ENCODE peak calls at places on chromosomes 12 and 14, in five cellular contexts. One of them, this sample, is unnamed.

GRCh38 chr12:124519741-124520140 is 47.7 kb downstream of the NCOR2 start:
- DNase-seq in activated CD8-positive, alpha-beta memory T cell treated with anti-CD3 and anti-CD28 coated beads, Interleukin-2, amount 50 U/mL, for 48 hours: no peak
- DNase-seq in immature natural killer cell: no peak
- DNase-seq in WTC11: no peak
- DNase-seq in H54: no peak
- DNase-seq in this sample: no peak

GRCh38 chr12:64187794-64188193 is 34.3 kb downstream of the KICS2 start:
- DNase-seq in activated CD8-positive, alpha-beta memory T cell treated with anti-CD3 and anti-CD28 coated beads, Interleukin-2, amount 50 U/mL, for 48 hours: no peak
- DNase-seq in immature natural killer cell: no peak
- DNase-seq in WTC11: no peak
- DNase-seq in H54: no peak
- DNase-seq in this sample: no peak

GRCh38 chr12:13595536-13596450 is 385.6 kb downstream of the GRIN2B start:
- DNase-seq in activated CD8-positive, alpha-beta memory T cell treated with anti-CD3 and anti-CD28 coated beads, Interleukin-2, amount 50 U/mL, for 48 hours: no peak
- DNase-seq in immature natural killer cell: no peak
- DNase-seq in WTC11: peak
- DNase-seq in H54: no peak
- DNase-seq in this sample: peak

GRCh38 chr12:105414088-105414487 is 83.6 kb downstream of the C12orf75 start:
- DNase-seq in activated CD8-positive, alpha-beta memory T cell treated with anti-CD3 and anti-CD28 coated beads, Interleukin-2, amount 50 U/mL, for 48 hours: no peak
- DNase-seq in immature natural killer cell: no peak
- DNase-seq in WTC11: no peak
- DNase-seq in H54: no peak
- DNase-seq in this sample: no peak

GRCh38 chr14:94368956-94369355 is 19.4 kb downstream of the SERPINA1 start:
- DNase-seq in activated CD8-positive, alpha-beta memory T cell treated with anti-CD3 and anti-CD28 coated beads, Interleukin-2, amount 50 U/mL, for 48 hours: no peak
- DNase-seq in immature natural killer cell: no peak
- DNase-seq in WTC11: no peak
- DNase-seq in H54: no peak
- DNase-seq in this sample: no peak

GRCh38 chr14:87805315-87805723 is 187.7 kb downstream of the GALC start:
- DNase-seq in activated CD8-positive, alpha-beta memory T cell treated with anti-CD3 and anti-CD28 coated beads, Interleukin-2, amount 50 U/mL, for 48 hours: peak
- DNase-seq in immature natural killer cell: peak
- DNase-seq in WTC11: peak
- DNase-seq in H54: peak
- DNase-seq in this sample: peak

GRCh38 chr12:91565246-91565645 is 382.6 kb upstream of the DCN start:
- DNase-seq in activated CD8-positive, alpha-beta memory T cell treated with anti-CD3 and anti-CD28 coated beads, Interleukin-2, amount 50 U/mL, for 48 hours: no peak
- DNase-seq in immature natural killer cell: no peak
- DNase-seq in WTC11: no peak
- DNase-seq in H54: no peak
- DNase-seq in this sample: no peak

GRCh38 chr14:59333668-59334067 is 131.5 kb downstream of the GPR135 start:
- DNase-seq in activated CD8-positive, alpha-beta memory T cell treated with anti-CD3 and anti-CD28 coated beads, Interleukin-2, amount 50 U/mL, for 48 hours: no peak
- DNase-seq in immature natural killer cell: no peak
- DNase-seq in WTC11: no peak
- DNase-seq in H54: no peak
- DNase-seq in this sample: no peak

GRCh38 chr14:53613404-53614253 is 343.0 kb downstream of the BMP4 start:
- DNase-seq in activated CD8-positive, alpha-beta memory T cell treated with anti-CD3 and anti-CD28 coated beads, Interleukin-2, amount 50 U/mL, for 48 hours: no peak
- DNase-seq in immature natural killer cell: no peak
- DNase-seq in WTC11: no peak
- DNase-seq in H54: peak
- DNase-seq in this sample: peak

GRCh38 chr14:103343905-103344797 is 10.1 kb downstream of the EIF5 start:
- DNase-seq in activated CD8-positive, alpha-beta memory T cell treated with anti-CD3 and anti-CD28 coated beads, Interleukin-2, amount 50 U/mL, for 48 hours: no peak
- DNase-seq in immature natural killer cell: no peak
- DNase-seq in WTC11: no peak
- DNase-seq in H54: no peak
- DNase-seq in this sample: no peak

GRCh38 chr12:43208221-43208620 is 343.8 kb downstream of the ADAMTS20 start:
- DNase-seq in activated CD8-positive, alpha-beta memory T cell treated with anti-CD3 and anti-CD28 coated beads, Interleukin-2, amount 50 U/mL, for 48 hours: no peak
- DNase-seq in immature natural killer cell: no peak
- DNase-seq in WTC11: no peak
- DNase-seq in H54: no peak
- DNase-seq in this sample: no peak

GRCh38 chr14:99122521-99123125 is 149.4 kb downstream of the BCL11B start:
- DNase-seq in activated CD8-positive, alpha-beta memory T cell treated with anti-CD3 and anti-CD28 coated beads, Interleukin-2, amount 50 U/mL, for 48 hours: peak
- DNase-seq in immature natural killer cell: no peak
- DNase-seq in WTC11: no peak
- DNase-seq in H54: no peak
- DNase-seq in this sample: no peak

This sample was measured in Jurkat, Clone E6-1.